ENCODE peak calls at places on chromosomes 3 and 15, in four cellular contexts. P is A549, M is K562, H is GM12878. V is an unnamed sample.

GRCh38 chr3:66956740-66957139 is 41.4 kb upstream of the KBTBD8 start:
- DNase-seq in P (no peak), M (no peak), H (no peak), V (no peak)

GRCh38 chr3:66464512-66464894 is 36.3 kb downstream of the LRIG1 start:
- DNase-seq in P (no peak), M (no peak), H (no peak), V (no peak)

GRCh38 chr3:123511084-123511483 is 62.2 kb upstream of the ADCY5 start:
- DNase-seq in P (no peak), M (no peak), H (no peak), V (no peak)

GRCh38 chr3:158111861-158112260 is 2.0 kb downstream of the RSRC1 start:
- DNase-seq in P (no peak), M (no peak), H (no peak), V (no peak)

GRCh38 chr3:38084019-38084968 is 45.3 kb downstream of the DLEC1 start:
- DNase-seq in P (peak), M (no peak), H (no peak), V (no peak)

GRCh38 chr15:89155656-89156055 is 65.7 kb downstream of the RLBP1 start:
- DNase-seq in P (no peak), M (no peak), H (no peak), V (no peak)

GRCh38 chr15:48451241-48451640 is 120.0 kb downstream of the DUT start:
- DNase-seq in P (no peak), M (no peak), H (no peak), V (no peak)

GRCh38 chr15:32117122-32117521 is 86.8 kb downstream of the CHRNA7 start:
- DNase-seq in P (no peak), M (no peak), H (no peak), V (no peak)

GRCh38 chr3:108090066-108090700 is 648 bp downstream of the CD47 start:
- DNase-seq in P (no peak), M (no peak), H (no peak), V (peak)

GRCh38 chr3:136988651-136989050 is 30.9 kb downstream of the IL20RB start:
- DNase-seq in P (no peak), M (no peak), H (no peak), V (no peak)

GRCh38 chr3:185746470-185746869 is 78.4 kb downstream of the IGF2BP2 start:
- DNase-seq in P (no peak), M (no peak), H (no peak), V (no peak)

GRCh38 chr15:97875513-97876285 is 84.8 kb upstream of the ARRDC4 start:
- DNase-seq in P (no peak), M (peak), H (no peak), V (peak)

GRCh38 chr3:157444789-157445188 is 8.1 kb downstream of the PTX3 start:
- DNase-seq in P (no peak), M (no peak), H (no peak), V (no peak)

GRCh38 chr3:135779590-135780235 is 185.8 kb upstream of the PPP2R3A start:
- DNase-seq in P (no peak), M (no peak), H (no peak), V (no peak)

GRCh38 chr3:33663042-33663441 is 55.0 kb downstream of the CLASP2 start:
- DNase-seq in P (no peak), M (no peak), H (no peak), V (no peak)

GRCh38 chr15:67838789-67839332 is 984 bp downstream of the RNU6-1 start:
- DNase-seq in P (no peak), M (no peak), H (no peak), V (peak)

GRCh38 chr3:49387721-49388120 is 24.1 kb downstream of the RHOA start:
- DNase-seq in P (no peak), M (no peak), H (no peak), V (no peak)

GRCh38 chr3:159039286-159039685 is 237.4 kb downstream of the MFSD1 start:
- DNase-seq in P (no peak), M (no peak), H (no peak), V (no peak)

GRCh38 chr3:126753191-126754160 is 49.4 kb downstream of the CHCHD6 start:
- DNase-seq in P (no peak), M (no peak), H (no peak), V (no peak)

GRCh38 chr3:33152363-33153360 is 38.8 kb downstream of the CRTAP start:
- DNase-seq in P (no peak), M (no peak), H (no peak), V (no peak)

GRCh38 chr3:149085828-149086231 is 503 bp downstream of the HLTF start:
- DNase-seq in P (peak), M (peak), H (no peak), V (peak)

GRCh38 chr3:76943058-76943457 is 96.8 kb upstream of the ROBO2 start:
- DNase-seq in P (no peak), M (no peak), H (no peak), V (peak)

GRCh38 chr15:33074942-33075341 is 119.6 kb downstream of the FMN1 start:
- DNase-seq in P (no peak), M (no peak), H (no peak), V (peak)

GRCh38 chr3:42164635-42165034 is 73.5 kb downstream of the TRAK1 start:
- DNase-seq in P (no peak), M (no peak), H (no peak), V (no peak)

GRCh38 chr3:108251256-108251655 is 29.0 kb upstream of the IFT57 start:
- DNase-seq in P (no peak), M (no peak), H (no peak), V (no peak)

GRCh38 chr3:187714404-187714979 is 12.1 kb upstream of the RTP2 start:
- DNase-seq in P (peak), M (peak), H (no peak), V (peak)

GRCh38 chr15:95302206-95302605 is 1028.3 kb upstream of the NR2F2 start:
- DNase-seq in P (no peak), M (no peak), H (no peak), V (no peak)

GRCh38 chr3:33942483-33943150 is 144.2 kb downstream of the PDCD6IP start:
- DNase-seq in P (no peak), M (peak), H (no peak), V (no peak)

GRCh38 chr3:158713094-158713499 is 19.2 kb downstream of the RARRES1 start:
- DNase-seq in P (no peak), M (no peak), H (no peak), V (no peak)

GRCh38 chr3:37993811-37994638 is 3.4 kb downstream of the VILL start:
- DNase-seq in P (no peak), M (peak), H (no peak), V (peak)

GRCh38 chr3:8603115-8603710 is 41.4 kb downstream of the SSUH2 start:
- DNase-seq in P (no peak), M (no peak), H (no peak), V (no peak)

GRCh38 chr15:48514103-48514817 is 131.2 kb downstream of the FBN1 start:
- DNase-seq in P (no peak), M (no peak), H (no peak), V (no peak)

GRCh38 chr3:53350652-53351051 is 3.3 kb upstream of the DCP1A start:
- DNase-seq in P (peak), M (peak), H (no peak), V (peak)

GRCh38 chr15:49865925-49866757 is 245.3 kb downstream of the DTWD1 start:
- DNase-seq in P (peak), M (no peak), H (no peak), V (no peak)

GRCh38 chr3:123317716-123318115 is 116.0 kb downstream of the SEC22A start:
- DNase-seq in P (no peak), M (no peak), H (no peak), V (no peak)

GRCh38 chr15:87730706-87731105 is 525.8 kb downstream of the NTRK3 start:
- DNase-seq in P (no peak), M (no peak), H (no peak), V (no peak)

GRCh38 chr3:197366301-197367044 is 68.1 kb upstream of the DLG1 start:
- DNase-seq in P (no peak), M (no peak), H (no peak), V (no peak)

GRCh38 chr3:169145551-169145950 is 518.0 kb downstream of the MECOM start:
- DNase-seq in P (no peak), M (no peak), H (no peak), V (no peak)
- H3K4me3 ChIP-seq in P (no peak), M (peak), H (no peak), V (peak)

GRCh38 chr15:63027646-63028045 is 14.9 kb upstream of the TPM1 start:
- DNase-seq in P (no peak), M (no peak), H (no peak), V (no peak)
- TF ChIP-seq JUNB in P (no peak), M (no peak), H (no peak), V (no peak)

DNA sequence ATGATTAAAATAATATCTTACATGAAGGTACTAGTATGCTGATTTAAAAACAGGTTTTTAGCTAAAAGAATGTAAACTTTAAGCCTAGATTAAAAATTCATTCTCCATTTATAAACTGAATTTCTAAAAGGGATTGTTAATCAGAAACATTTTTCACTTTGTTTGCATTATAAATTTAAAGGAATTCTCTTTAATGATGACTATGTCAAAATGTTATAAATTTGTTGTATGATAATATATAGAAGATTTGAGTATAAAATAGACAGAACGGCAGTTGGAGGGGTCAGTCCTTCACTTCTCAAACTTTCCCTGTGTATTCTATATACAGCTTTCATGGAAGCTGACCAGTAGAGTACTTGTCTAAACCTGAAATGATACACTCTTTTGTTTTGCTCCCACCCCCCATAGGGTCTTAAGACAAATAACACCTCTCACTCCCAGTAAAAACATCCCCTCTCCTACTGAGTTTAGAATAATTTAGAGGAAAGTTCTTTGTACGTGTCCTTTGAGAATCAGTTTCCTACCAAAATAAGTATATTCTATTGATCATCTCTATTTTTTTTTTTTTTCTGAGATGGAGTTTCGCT is 64.9 kb upstream of the PYGO1 start:
- DNase-seq in P (no peak), M (no peak), H (no peak), V (peak)
- H3K4me3 ChIP-seq in P (no peak), M (no peak), H (no peak), V (no peak)

DNA sequence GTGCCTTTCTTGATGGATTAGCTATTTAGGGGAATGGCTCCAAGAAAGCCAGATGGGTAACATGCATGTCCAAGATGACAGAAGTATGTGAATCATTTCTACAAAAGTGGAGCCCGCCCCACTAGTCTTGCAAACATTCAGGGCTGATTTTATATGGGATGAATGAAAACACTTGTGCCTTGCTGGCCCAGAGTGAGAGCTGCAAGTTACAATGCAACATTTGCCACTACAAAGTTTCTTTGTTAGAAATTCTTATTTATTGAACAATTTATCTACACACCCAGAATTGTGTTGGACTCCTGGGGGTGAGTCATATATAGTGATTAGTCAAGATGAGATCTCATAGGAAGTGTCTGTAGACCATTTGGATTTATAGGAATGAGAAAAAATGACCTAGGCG is 53.3 kb upstream of the DCBLD2 start:
- DNase-seq in P (no peak), M (no peak), H (no peak), V (no peak)
- TF ChIP-seq JUNB in P (no peak), M (no peak), H (no peak), V (no peak)

GRCh38 chr3:152192936-152193672 is 75.6 kb upstream of the MBNL1 start:
- DNase-seq in P (no peak), M (no peak), H (no peak), V (no peak)
- H3K4me3 ChIP-seq in P (peak), M (peak), H (peak), V (no peak)

GRCh38 chr15:22952826-22953579 is 27.2 kb downstream of the CYFIP1 start:
- DNase-seq in P (no peak), M (no peak), H (no peak), V (peak)
- TF ChIP-seq JUNB in P (no peak), M (no peak), H (no peak), V (no peak)

DNA sequence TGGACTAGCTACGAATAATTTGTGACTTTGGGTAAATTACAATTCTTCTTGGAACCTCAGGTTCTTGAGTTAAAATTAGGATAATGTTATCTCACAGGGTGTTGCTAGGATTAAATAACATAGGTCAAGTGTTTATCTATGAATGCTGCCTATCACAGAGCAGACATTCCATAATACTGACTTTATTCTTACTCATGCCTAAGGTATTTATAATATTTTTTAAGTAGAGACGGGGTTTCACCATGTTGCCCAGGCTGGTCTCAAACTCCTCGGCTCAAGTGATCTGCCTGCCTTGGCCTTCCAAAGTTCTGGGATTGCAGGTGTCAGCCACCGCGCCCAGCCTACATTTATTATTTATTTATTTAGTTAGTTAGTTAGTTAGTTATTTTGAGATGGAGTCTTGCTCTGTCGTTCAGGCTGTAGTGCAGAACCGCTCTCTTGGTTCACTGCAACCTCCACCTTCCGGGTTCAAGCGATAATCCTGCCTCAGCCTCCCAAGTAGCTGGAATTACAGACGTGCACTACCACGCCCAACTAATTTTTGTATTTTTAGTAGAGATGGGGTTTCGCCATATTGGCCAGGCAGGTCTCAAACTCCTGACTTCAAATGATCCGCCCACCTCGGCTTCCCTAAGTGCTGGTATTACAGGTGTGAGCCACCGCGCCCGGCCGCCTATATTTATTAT is 742 bp upstream of the ZNF106 start:
- DNase-seq in P (peak), M (no peak), H (no peak), V (no peak)
- H3K4me3 ChIP-seq in P (peak), M (peak), H (peak), V (peak)

GRCh38 chr15:57698243-57698642 is 8.3 kb upstream of the POLR2M start:
- DNase-seq in P (no peak), M (no peak), H (no peak), V (no peak)
- TF ChIP-seq JUNB in P (no peak), M (no peak), H (no peak), V (no peak)

V was measured in GM23338.